ENCODE peak calls at places on chromosomes 16 and 17, in six cellular contexts. F is epithelial cell of prostate; K is KBM-7; H is astrocyte of the spinal cord; U is AG08395; N is activated effector memory CD4-positive, alpha-beta T cell treated with Interleukin-2 at 50 U/mL for 16 hours. J is an unnamed sample.

GRCh38 chr16:19115148-19116021 is 1.6 kb downstream of the ITPRIPL2 start:
- DNase-seq in F (no peak), K (no peak), H (no peak), U (no peak), N (no peak), J (peak; percentile 23)

GRCh38 chr16:9033125-9033830 is 58.2 kb upstream of the HAPSTR1 start:
- DNase-seq in F (no peak), K (no peak), H (peak; percentile 64), U (peak; percentile 74), N (no peak), J (peak; percentile 75)

GRCh38 chr17:56913000-56913866 is 616 bp downstream of the TRIM25 start:
- DNase-seq in F (no peak), K (peak; percentile 14), H (no peak), U (no peak), N (no peak), J (no peak)

GRCh38 chr16:66606000-66606751 is 1.7 kb downstream of the CMTM3 start:
- DNase-seq in F (no peak), K (no peak), H (no peak), U (no peak), N (no peak), J (no peak)

GRCh38 chr17:62937636-62938035 is 28.4 kb upstream of the TANC2 start:
- DNase-seq in F (no peak), K (no peak), H (no peak), U (no peak), N (no peak), J (no peak)

GRCh38 chr16:86078121-86078600 is 179.2 kb downstream of the IRF8 start:
- DNase-seq in F (no peak), K (no peak), H (no peak), U (no peak), N (no peak), J (no peak)

GRCh38 chr16:47949276-47949675 is 206.5 kb downstream of the ABCC12 start:
- DNase-seq in F (no peak), K (no peak), H (no peak), U (no peak), N (no peak), J (no peak)

GRCh38 chr17:29195465-29196081 is 15.4 kb upstream of the MYO18A start:
- DNase-seq in F (no peak), K (peak; percentile 92), H (peak; percentile 12), U (no peak), N (no peak), J (no peak)

GRCh38 chr16:11312718-11313492 is 31.8 kb upstream of the PRM1 start:
- DNase-seq in F (no peak), K (no peak), H (peak; percentile 48), U (peak; percentile 40), N (peak; percentile 7), J (peak; percentile 55)

GRCh38 chr17:66850692-66851091 is 15.8 kb downstream of the CACNG5 start:
- DNase-seq in F (no peak), K (no peak), H (no peak), U (no peak), N (no peak), J (no peak)

GRCh38 chr16:50259334-50260205 is 6.8 kb upstream of the ADCY7 start:
- DNase-seq in F (no peak), K (no peak), H (peak; percentile 33), U (peak; percentile 63), N (no peak), J (peak; percentile 59)

GRCh38 chr17:16980813-16981731 is 9.2 kb upstream of the TNFRSF13B start:
- DNase-seq in F (no peak), K (no peak), H (no peak), U (peak; percentile 46), N (no peak), J (no peak)

GRCh38 chr16:82092711-82093110 is 57.7 kb downstream of the HSD17B2 start:
- DNase-seq in F (no peak), K (no peak), H (no peak), U (peak; percentile 40), N (no peak), J (no peak)

GRCh38 chr16:87897563-87898505 is 28.5 kb upstream of the SLC7A5 start:
- DNase-seq in F (no peak), K (no peak), H (no peak), U (no peak), N (peak; percentile 44), J (no peak)

GRCh38 chr16:57013268-57013667 is 23.9 kb downstream of the NLRC5 start:
- DNase-seq in F (no peak), K (no peak), H (peak; percentile 56), U (peak; percentile 46), N (no peak), J (peak; percentile 68)

GRCh38 chr16:747978-748746 is 7.4 kb upstream of the CIAO3 start:
- DNase-seq in F (no peak), K (no peak), H (no peak), U (no peak), N (no peak), J (no peak)

GRCh38 chr17:40886090-40886489 is 1.0 kb upstream of the KRT20 start:
- DNase-seq in F (no peak), K (no peak), H (no peak), U (no peak), N (no peak), J (peak; percentile 5)

GRCh38 chr17:77445908-77446535 is 305.3 kb downstream of the SEC14L1 start:
- DNase-seq in F (no peak), K (peak; percentile 71), H (no peak), U (no peak), N (peak; percentile 61), J (no peak)

GRCh38 chr16:3798827-3799226 is 81.5 kb upstream of the TRAP1 start:
- DNase-seq in F (no peak), K (no peak), H (no peak), U (no peak), N (no peak), J (no peak)

GRCh38 chr17:50071692-50072091 is 15.8 kb downstream of the ITGA3 start:
- DNase-seq in F (no peak), K (no peak), H (no peak), U (no peak), N (no peak), J (no peak)

GRCh38 chr16:24273511-24273910 is 17.4 kb downstream of the CACNG3 start:
- DNase-seq in F (no peak), K (no peak), H (no peak), U (no peak), N (no peak), J (peak; percentile 1)